ENCODE peak calls at places on chromosomes 3 and 15, in five cellular contexts. C is IMR-90, V is HepG2, A is SK-N-SH, N is K562. D is an unnamed sample.

GRCh38 chr3:151434151-151434890 is 26.5 kb downstream of the IGSF10 start:
- DNase-seq in C (peak), V (no peak), A (no peak), N (no peak), D (no peak)

GRCh38 chr3:181105636-181106035 is 116.1 kb upstream of the DNAJC19 start:
- DNase-seq in C (no peak), V (no peak), A (peak), N (no peak), D (no peak)

GRCh38 chr3:27387625-27388024 is 18.4 kb upstream of the NEK10 start:
- DNase-seq in C (peak), V (no peak), A (no peak), N (no peak), D (no peak)

GRCh38 chr3:194840661-194841514 is 155.2 kb downstream of the FAM43A start:
- DNase-seq in C (peak), V (peak), A (peak), N (no peak), D (no peak)

GRCh38 chr3:169218314-169218983 is 445.1 kb downstream of the MECOM start:
- DNase-seq in C (peak), V (peak), A (peak), N (no peak), D (no peak)

GRCh38 chr3:143134446-143134845 is 14.9 kb downstream of the CHST2 start:
- DNase-seq in C (no peak), V (no peak), A (no peak), N (peak), D (no peak)

GRCh38 chr3:87836026-87836425 is 222.8 kb downstream of the CGGBP1 start:
- DNase-seq in C (no peak), V (no peak), A (no peak), N (no peak), D (no peak)

GRCh38 chr3:48565591-48566400 is 2.2 kb upstream of the UCN2 start:
- DNase-seq in C (peak), V (no peak), A (no peak), N (no peak), D (no peak)

GRCh38 chr3:45739944-45740343 is 50.7 kb downstream of the SACM1L start:
- DNase-seq in C (no peak), V (no peak), A (no peak), N (no peak), D (no peak)

GRCh38 chr15:51724673-51725072 is 12.8 kb downstream of the LYSMD2 start:
- DNase-seq in C (no peak), V (no peak), A (no peak), N (no peak), D (no peak)

GRCh38 chr3:16266714-16267113 is 1.7 kb downstream of the OXNAD1 start:
- DNase-seq in C (no peak), V (no peak), A (no peak), N (no peak), D (no peak)

GRCh38 chr3:181318321-181318720 is 328.8 kb upstream of the DNAJC19 start:
- DNase-seq in C (no peak), V (no peak), A (no peak), N (no peak), D (no peak)

GRCh38 chr15:71366926-71367325 is 251.7 kb downstream of the THSD4 start:
- DNase-seq in C (peak), V (peak), A (no peak), N (no peak), D (no peak)

GRCh38 chr3:151290673-151291072 is 12.3 kb upstream of the P2RY14 start:
- DNase-seq in C (peak), V (no peak), A (peak), N (no peak), D (no peak)

GRCh38 chr3:130894130-130894872 is 417 bp downstream of the ATP2C1 start:
- DNase-seq in C (no peak), V (peak), A (peak), N (peak), D (no peak)

GRCh38 chr15:98286200-98286599 is 325.7 kb downstream of the ARRDC4 start:
- DNase-seq in C (no peak), V (no peak), A (no peak), N (no peak), D (no peak)

GRCh38 chr15:22861151-22861550 is 22.7 kb downstream of the NIPA2 start:
- DNase-seq in C (no peak), V (no peak), A (no peak), N (no peak), D (no peak)

GRCh38 chr3:46089237-46090011 is 62.1 kb upstream of the XCR1 start:
- DNase-seq in C (peak), V (no peak), A (no peak), N (no peak), D (peak)

GRCh38 chr15:80890341-80890972 is 99.2 kb downstream of the MESD start:
- DNase-seq in C (peak), V (no peak), A (no peak), N (no peak), D (no peak)

GRCh38 chr15:62994975-62995730 is 47.4 kb upstream of the TPM1 start:
- DNase-seq in C (peak), V (no peak), A (no peak), N (no peak), D (no peak)

GRCh38 chr15:60539881-60540613 is 61.1 kb upstream of the ICE2 start:
- DNase-seq in C (no peak), V (no peak), A (no peak), N (no peak), D (no peak)

GRCh38 chr3:191148131-191148530 is 50.9 kb upstream of the OSTN start:
- DNase-seq in C (no peak), V (no peak), A (no peak), N (no peak), D (no peak)

GRCh38 chr3:152696962-152697361 is 138.0 kb upstream of the P2RY1 start:
- DNase-seq in C (no peak), V (no peak), A (no peak), N (no peak), D (no peak)

GRCh38 chr3:152695810-152696209 is 139.1 kb upstream of the P2RY1 start:
- DNase-seq in C (no peak), V (no peak), A (no peak), N (no peak), D (no peak)
- TF ChIP-seq MXI1 in C (no peak), V (no peak), A (no peak), N (no peak), D (no peak)

DNA sequence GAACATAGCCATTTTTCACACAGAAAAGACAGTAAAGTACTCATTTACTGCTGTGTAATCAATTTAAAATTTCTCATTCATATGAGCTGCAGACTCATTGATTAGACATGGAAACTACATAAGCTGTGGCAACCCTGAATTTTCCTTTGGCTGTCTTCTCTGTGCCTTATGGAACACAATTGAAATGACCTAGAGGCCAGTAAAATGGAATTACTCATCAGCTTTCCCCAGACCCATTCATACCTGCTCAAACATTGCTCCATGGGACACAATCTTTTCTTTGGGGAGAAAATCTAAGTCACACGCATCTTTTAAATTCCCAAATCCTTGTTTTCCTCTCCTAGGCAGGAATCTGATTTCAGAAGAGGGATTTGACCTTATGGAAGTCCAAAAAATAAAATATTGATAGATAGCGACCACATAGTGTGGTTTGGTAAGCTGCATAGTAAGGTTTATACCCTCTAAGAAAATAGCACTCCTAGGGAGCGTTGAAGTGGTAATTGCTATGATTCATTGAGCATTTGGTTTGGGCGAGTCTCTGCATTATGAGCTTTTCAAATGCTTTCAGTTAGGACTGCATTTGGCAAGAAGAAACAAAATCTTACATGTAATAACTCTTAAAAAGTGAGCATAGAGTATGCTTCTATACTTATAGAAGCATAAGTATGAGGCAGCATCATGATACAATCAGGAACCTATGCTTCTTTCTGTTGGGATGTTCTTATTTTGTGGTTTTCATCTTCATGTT is 243.4 kb upstream of the GADL1 start:
- DNase-seq in C (no peak), V (no peak), A (no peak), N (no peak), D (no peak)
- TF ChIP-seq MXI1 in C (no peak), V (no peak), A (no peak), N (no peak), D (no peak)

GRCh38 chr15:89406756-89407650 is 72.4 kb upstream of the POLG start:
- DNase-seq in C (no peak), V (no peak), A (no peak), N (no peak), D (no peak)

GRCh38 chr15:89408512-89409183 is 74.0 kb upstream of the POLG start:
- DNase-seq in C (peak), V (no peak), A (no peak), N (no peak), D (no peak)

GRCh38 chr15:89404023-89404422 is 69.4 kb upstream of the POLG start:
- DNase-seq in C (no peak), V (no peak), A (no peak), N (no peak), D (no peak)

GRCh38 chr15:89409184-89409992 is 74.8 kb upstream of the POLG start:
- DNase-seq in C (no peak), V (no peak), A (no peak), N (no peak), D (no peak)

GRCh38 chr15:89406218-89406716 is 71.6 kb upstream of the POLG start:
- DNase-seq in C (no peak), V (no peak), A (no peak), N (no peak), D (no peak)
- TF ChIP-seq MXI1 in C (no peak), V (no peak), A (no peak), N (no peak), D (no peak)

GRCh38 chr3:149473314-149473990 is 1.0 kb upstream of the TM4SF4 start:
- DNase-seq in C (peak), V (no peak), A (no peak), N (no peak), D (no peak)

GRCh38 chr3:149468504-149469212 is 5.8 kb upstream of the TM4SF4 start:
- DNase-seq in C (no peak), V (peak), A (no peak), N (no peak), D (peak)

GRCh38 chr3:149473991-149474819 is at the start of gene TM4SF4:
- DNase-seq in C (no peak), V (peak), A (no peak), N (no peak), D (no peak)

GRCh38 chr3:149472393-149472792 is 2.1 kb upstream of the TM4SF4 start:
- DNase-seq in C (peak), V (no peak), A (no peak), N (no peak), D (no peak)

DNA sequence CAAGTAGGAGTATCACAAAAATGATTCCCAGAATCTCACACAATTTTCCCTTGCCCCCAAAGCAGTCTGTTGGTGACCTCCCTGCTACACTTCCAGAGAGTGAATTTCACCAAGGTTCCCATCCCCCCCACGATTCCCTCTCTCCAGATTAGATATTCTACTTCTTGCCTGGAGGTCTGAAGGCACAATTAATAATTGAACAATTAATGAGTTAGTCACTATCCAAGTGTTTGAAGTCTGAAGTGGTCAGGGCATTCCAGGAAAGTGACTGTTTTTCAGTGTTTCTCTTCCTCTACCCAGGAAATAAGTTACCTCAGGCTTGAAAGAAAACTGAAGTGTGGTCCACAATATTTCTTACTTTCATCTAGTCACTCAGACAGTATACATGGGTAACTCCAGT is 2.5 kb upstream of the TM4SF4 start:
- DNase-seq in C (peak), V (no peak), A (no peak), N (no peak), D (no peak)
- TF ChIP-seq MXI1 in C (no peak), V (no peak), A (no peak), N (no peak), D (no peak)

DNA sequence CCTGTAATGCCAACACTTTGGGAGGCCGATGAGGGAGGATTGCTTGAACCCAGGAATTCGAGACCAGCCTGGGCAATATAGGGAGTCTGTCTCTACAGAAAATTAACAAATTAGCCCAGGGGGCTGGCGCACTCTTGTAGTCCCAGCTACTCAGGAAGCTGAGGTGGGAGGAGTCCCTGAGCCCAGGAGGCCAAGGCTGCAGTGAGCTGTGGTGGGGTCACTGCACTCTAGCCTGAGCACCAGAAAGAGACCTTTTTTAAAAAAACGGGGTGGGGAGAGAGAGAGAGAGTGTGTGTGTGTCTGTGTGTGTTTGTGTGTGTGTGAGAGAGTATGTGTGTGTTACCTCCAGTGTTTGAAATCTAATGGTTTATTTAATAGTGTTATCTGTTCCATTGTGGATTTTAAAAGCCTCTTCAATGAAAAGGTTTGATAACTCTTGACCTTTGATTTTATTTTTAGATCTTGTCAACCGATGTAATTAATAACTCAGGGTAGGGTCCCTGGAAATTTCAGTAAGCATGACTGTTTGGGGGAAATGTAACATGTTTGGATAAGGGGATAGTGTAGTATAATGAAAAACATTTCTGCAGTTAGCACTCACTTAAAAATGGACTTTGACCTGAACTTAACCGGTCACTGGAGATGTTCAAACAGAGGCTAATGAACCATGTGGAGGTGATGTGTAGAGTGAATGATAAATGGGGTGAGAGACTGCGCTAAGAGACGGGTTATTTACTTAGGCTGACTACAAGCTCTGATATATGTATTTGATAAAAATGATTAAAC is 29.7 kb downstream of the LRCH3 start:
- DNase-seq in C (no peak), V (peak), A (no peak), N (no peak), D (no peak)
- TF ChIP-seq MXI1 in C (no peak), V (peak), A (no peak), N (no peak), D (no peak)

DNA sequence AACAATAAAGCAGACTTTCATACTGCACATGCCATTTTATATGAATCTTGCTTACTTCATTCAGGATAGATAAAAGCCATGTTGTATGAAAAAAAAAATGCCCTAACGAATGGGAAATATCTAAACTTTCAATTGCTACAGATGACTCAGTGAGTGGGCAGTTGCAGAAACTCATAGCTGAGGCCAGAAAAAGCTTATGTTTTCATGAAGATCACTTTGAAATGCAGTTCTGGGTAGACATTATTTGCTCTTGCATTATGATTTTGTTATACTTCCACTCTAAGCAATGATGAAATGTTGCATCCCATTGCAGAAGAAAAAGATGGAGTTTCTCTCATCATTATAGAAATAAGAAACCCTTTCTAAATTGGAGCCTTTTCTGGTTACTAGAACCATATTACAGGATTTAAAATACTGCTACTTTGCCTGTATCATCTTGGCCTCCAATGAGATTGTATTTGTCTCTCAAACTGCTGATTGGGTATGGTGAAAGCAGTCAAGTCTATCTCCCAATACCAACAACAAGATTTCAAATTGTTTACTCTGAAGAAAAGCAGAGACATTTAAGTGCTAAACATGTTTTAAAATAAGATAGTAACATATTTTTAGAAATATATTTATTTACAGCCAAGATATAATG is 17.0 kb downstream of the PEAK1 start:
- DNase-seq in C (peak), V (no peak), A (no peak), N (no peak), D (no peak)
- TF ChIP-seq MXI1 in C (no peak), V (no peak), A (no peak), N (no peak), D (no peak)

D was measured in GM12878.